ENCODE peak calls at places on chromosome 17, in six cellular contexts. K is PC-9, B is stomach, W is cardiac muscle cell, G is DND-41, N is Peyer's patch. L is an unnamed sample.
A peak's percentile ranks its signal among the peaks of the same experiment; 100 is the strongest.

GRCh38 chr17:63937920-63938319 is 5.8 kb upstream of the CD79B start:
- DNase-seq in N (no peak), W (no peak), K (no peak), G (no peak), B (no peak), L (no peak)

GRCh38 chr17:77314601-77315000 is 173.8 kb downstream of the SEC14L1 start:
- DNase-seq in W (no peak), N (peak; percentile 21), B (no peak), G (no peak), K (no peak), L (no peak)

GRCh38 chr17:31917065-31917529 is 15.6 kb upstream of the UTP6 start:
- DNase-seq in G (no peak), W (no peak), B (peak; percentile 28), K (no peak), N (no peak), L (no peak)

GRCh38 chr17:69342896-69343644 is 16.1 kb upstream of the ABCA5 start:
- DNase-seq in G (no peak), K (no peak), N (no peak), B (no peak), W (no peak), L (no peak)

GRCh38 chr17:74027539-74027938 is 175.9 kb upstream of the RPL38 start:
- DNase-seq in K (no peak), G (no peak), W (no peak), B (no peak), N (no peak), L (no peak)

GRCh38 chr17:52148969-52149351 is 9.6 kb downstream of the CA10 start:
- DNase-seq in B (no peak), N (no peak), W (no peak), G (no peak), K (no peak), L (no peak)

GRCh38 chr17:32564325-32564724 is 77.5 kb downstream of the CDK5R1 start:
- DNase-seq in B (no peak), W (no peak), N (no peak), K (no peak), G (no peak), L (peak; percentile 51)

GRCh38 chr17:14790518-14790917 is 474.6 kb downstream of the PMP22 start:
- DNase-seq in W (peak; percentile 21), B (no peak), G (no peak), N (no peak), K (no peak), L (peak; percentile 6)

GRCh38 chr17:37388266-37388665 is 12.5 kb downstream of the C17orf78 start:
- DNase-seq in W (no peak), N (no peak), B (no peak), G (no peak), K (no peak), L (no peak)

GRCh38 chr17:49913226-49914095 is 55.5 kb upstream of the DLX4 start:
- DNase-seq in G (no peak), B (no peak), K (no peak), N (no peak), W (no peak), L (no peak)

GRCh38 chr17:49910094-49910857 is 58.7 kb upstream of the DLX4 start:
- DNase-seq in K (peak; percentile 93), G (no peak), B (peak; percentile 59), N (no peak), W (peak; percentile 18), L (peak; percentile 54)

GRCh38 chr17:49908782-49909714 is 59.9 kb upstream of the DLX4 start:
- DNase-seq in N (no peak), W (no peak), G (no peak), B (no peak), K (no peak), L (no peak)

GRCh38 chr17:49914096-49914490 is 54.9 kb upstream of the DLX4 start:
- DNase-seq in K (no peak), W (no peak), B (no peak), N (no peak), G (no peak), L (no peak)

DNA sequence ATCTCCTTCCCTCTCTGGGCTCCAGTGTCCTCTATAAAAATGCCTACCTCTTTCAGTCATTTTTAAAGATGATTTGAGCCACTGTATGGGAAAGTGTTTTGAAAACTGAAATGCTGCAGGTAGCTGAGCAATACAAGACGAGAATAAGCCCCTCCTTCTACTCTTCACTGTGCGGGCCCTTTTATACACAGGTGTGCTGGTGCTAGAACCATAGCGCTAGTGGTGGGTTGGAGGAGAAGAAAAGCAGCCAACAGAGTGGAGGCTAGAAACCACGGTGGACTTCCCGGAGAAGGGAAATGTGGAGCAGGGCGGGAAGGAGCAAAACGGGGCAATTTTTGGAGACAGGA is 58.2 kb upstream of the DLX4 start:
- DNase-seq in B (no peak), N (no peak), W (no peak), G (no peak), K (no peak), L (no peak)
- TF ChIP-seq CTCF in B (no peak), N (no peak), W (no peak), G (no peak), K (no peak), L (no peak)

GRCh38 chr17:12376276-12376675 is 289.4 kb upstream of the MYOCD start:
- DNase-seq in G (no peak), W (no peak), B (no peak), N (no peak), K (no peak), L (no peak)
- TF ChIP-seq CTCF in G (no peak), W (no peak), B (no peak), N (no peak), K (no peak), L (no peak)

GRCh38 chr17:82750241-82750905 is 1.5 kb upstream of the TBCD start:
- DNase-seq in K (no peak), B (no peak), W (no peak), N (no peak), G (no peak), L (peak; percentile 11)

GRCh38 chr17:82753201-82753464 is 1.3 kb downstream of the TBCD start:
- DNase-seq in N (no peak), K (no peak), W (no peak), B (no peak), G (no peak), L (no peak)

GRCh38 chr17:82752371-82753200 is 721 bp downstream of the TBCD start:
- DNase-seq in W (peak; percentile 52), G (peak; percentile 44), N (no peak), K (no peak), B (no peak), L (peak; percentile 42)

GRCh38 chr17:82751571-82752370 is at the start of gene TBCD:
- DNase-seq in B (peak; percentile 87), W (peak; percentile 92), N (peak; percentile 93), G (peak; percentile 89), K (peak; percentile 60), L (peak; percentile 89)

GRCh38 chr17:82751171-82751570 is 694 bp upstream of the TBCD start:
- DNase-seq in K (no peak), B (no peak), W (no peak), G (no peak), N (no peak), L (no peak)
- TF ChIP-seq CTCF in K (no peak), B (no peak), W (no peak), G (no peak), N (no peak), L (no peak)

DNA sequence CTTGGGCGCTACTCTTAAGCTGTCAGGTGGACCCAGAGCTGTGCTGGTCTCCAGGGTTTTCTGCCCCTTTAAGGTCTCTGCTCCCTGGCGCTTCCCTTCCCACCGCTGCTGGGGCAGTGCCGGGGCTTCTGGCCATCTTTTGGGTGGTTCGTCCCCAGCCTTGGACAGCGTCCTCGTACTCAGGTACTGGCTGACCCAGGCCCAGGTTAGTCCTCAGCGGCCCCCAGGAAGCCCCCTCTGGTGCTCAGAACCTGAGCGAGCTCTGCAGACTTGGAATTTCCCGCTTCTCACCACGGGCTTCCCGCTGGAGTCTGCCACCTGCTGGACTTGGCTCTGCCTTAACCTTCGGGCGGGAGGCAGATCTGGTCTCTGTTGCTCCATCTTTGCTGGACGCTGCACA is 94.1 kb upstream of the ZNF750 start:
- DNase-seq in K (no peak), W (no peak), N (peak; percentile 47), B (peak; percentile 17), G (no peak), L (no peak)
- TF ChIP-seq CTCF in K (no peak), W (no peak), N (no peak), B (no peak), G (peak; percentile 18), L (no peak)

L was measured in activated CD8-positive, alpha-beta T cell treated with anti-CD3 and anti-CD28 coated beads for 36 hours.